ENCODE peak calls at places on chromosomes 7 and 10, in seven cellular contexts. One of them, this sample, is unnamed.

GRCh38 chr10:43252785-43253341 is 14.0 kb downstream of the RASGEF1A start:
- DNase-seq in HepG2: no peak
- DNase-seq in H1: no peak
- DNase-seq in K562: no peak
- DNase-seq in HCT116: no peak
- DNase-seq in endothelial cell of umbilical vein: no peak
- DNase-seq in GM12878: no peak
- DNase-seq in this sample: no peak

GRCh38 chr7:155643804-155644177 is 670 bp upstream of the RBM33 start:
- DNase-seq in HCT116: no peak
- DNase-seq in GM12878: no peak
- DNase-seq in H1: no peak
- DNase-seq in HepG2: no peak
- DNase-seq in K562: no peak
- DNase-seq in endothelial cell of umbilical vein: no peak
- DNase-seq in this sample: no peak

GRCh38 chr7:21368317-21368716 is 59.6 kb upstream of the SP4 start:
- DNase-seq in K562: no peak
- DNase-seq in HepG2: no peak
- DNase-seq in GM12878: no peak
- DNase-seq in H1: no peak
- DNase-seq in endothelial cell of umbilical vein: no peak
- DNase-seq in HCT116: no peak
- DNase-seq in this sample: no peak

GRCh38 chr10:124992462-124993344 is 50.8 kb downstream of the ZRANB1 start:
- DNase-seq in H1: no peak
- DNase-seq in GM12878: no peak
- DNase-seq in endothelial cell of umbilical vein: peak
- DNase-seq in HCT116: peak
- DNase-seq in K562: no peak
- DNase-seq in HepG2: peak
- DNase-seq in this sample: no peak

GRCh38 chr7:269721-270120 is 20.2 kb upstream of the FOXL3 start:
- DNase-seq in endothelial cell of umbilical vein: no peak
- DNase-seq in K562: no peak
- DNase-seq in HepG2: no peak
- DNase-seq in GM12878: no peak
- DNase-seq in H1: no peak
- DNase-seq in HCT116: no peak
- DNase-seq in this sample: no peak

GRCh38 chr7:129801882-129802281 is 150.9 kb downstream of the UBE2H start:
- DNase-seq in HepG2: no peak
- DNase-seq in H1: no peak
- DNase-seq in K562: peak
- DNase-seq in GM12878: no peak
- DNase-seq in HCT116: no peak
- DNase-seq in endothelial cell of umbilical vein: no peak
- DNase-seq in this sample: no peak

GRCh38 chr10:4708123-4708759 is 117.8 kb upstream of the AKR1E2 start:
- DNase-seq in GM12878: no peak
- DNase-seq in endothelial cell of umbilical vein: no peak
- DNase-seq in HepG2: peak
- DNase-seq in K562: peak
- DNase-seq in HCT116: no peak
- DNase-seq in H1: peak
- DNase-seq in this sample: no peak

GRCh38 chr10:61503051-61503450 is 49.9 kb upstream of the TMEM26 start:
- DNase-seq in GM12878: no peak
- DNase-seq in H1: no peak
- DNase-seq in HepG2: no peak
- DNase-seq in HCT116: no peak
- DNase-seq in K562: no peak
- DNase-seq in endothelial cell of umbilical vein: no peak
- DNase-seq in this sample: no peak

GRCh38 chr10:61890430-61890829 is 11.1 kb upstream of the ARID5B start:
- DNase-seq in HepG2: no peak
- DNase-seq in K562: no peak
- DNase-seq in GM12878: no peak
- DNase-seq in H1: no peak
- DNase-seq in HCT116: no peak
- DNase-seq in endothelial cell of umbilical vein: no peak
- DNase-seq in this sample: no peak

GRCh38 chr7:157709531-157710251 is 372.9 kb downstream of the DNAJB6 start:
- DNase-seq in HepG2: no peak
- DNase-seq in HCT116: no peak
- DNase-seq in endothelial cell of umbilical vein: no peak
- DNase-seq in GM12878: no peak
- DNase-seq in H1: no peak
- DNase-seq in K562: no peak
- DNase-seq in this sample: no peak

GRCh38 chr10:51542863-51543262 is 156.5 kb downstream of the CSTF2T start:
- DNase-seq in endothelial cell of umbilical vein: no peak
- DNase-seq in HepG2: no peak
- DNase-seq in GM12878: no peak
- DNase-seq in H1: no peak
- DNase-seq in K562: no peak
- DNase-seq in HCT116: no peak
- DNase-seq in this sample: no peak

GRCh38 chr10:91635401-91636400 is 2.8 kb upstream of the PPP1R3C start:
- DNase-seq in HCT116: peak
- DNase-seq in H1: no peak
- DNase-seq in endothelial cell of umbilical vein: peak
- DNase-seq in K562: peak
- DNase-seq in GM12878: no peak
- DNase-seq in HepG2: peak
- DNase-seq in this sample: peak

GRCh38 chr10:132977807-132978206 is 35.4 kb upstream of the CFAP46 start:
- DNase-seq in GM12878: no peak
- DNase-seq in HepG2: no peak
- DNase-seq in HCT116: no peak
- DNase-seq in endothelial cell of umbilical vein: no peak
- DNase-seq in H1: no peak
- DNase-seq in K562: no peak
- DNase-seq in this sample: no peak

GRCh38 chr7:131369354-131369753 is 41.7 kb downstream of the MKLN1 start:
- DNase-seq in endothelial cell of umbilical vein: no peak
- DNase-seq in GM12878: no peak
- DNase-seq in K562: no peak
- DNase-seq in H1: no peak
- DNase-seq in HCT116: no peak
- DNase-seq in HepG2: no peak
- DNase-seq in this sample: no peak

GRCh38 chr10:103197891-103198290 is 4.8 kb upstream of the NT5C2 start:
- DNase-seq in K562: no peak
- DNase-seq in endothelial cell of umbilical vein: no peak
- DNase-seq in H1: no peak
- DNase-seq in GM12878: no peak
- DNase-seq in HepG2: no peak
- DNase-seq in HCT116: no peak
- DNase-seq in this sample: no peak

GRCh38 chr7:103985565-103986126 is 3.8 kb downstream of the RELN start:
- DNase-seq in endothelial cell of umbilical vein: no peak
- DNase-seq in K562: no peak
- DNase-seq in GM12878: no peak
- DNase-seq in H1: no peak
- DNase-seq in HepG2: peak
- DNase-seq in HCT116: no peak
- DNase-seq in this sample: no peak

GRCh38 chr7:33062023-33062781 is at the start of gene NT5C3A:
- DNase-seq in K562: peak
- DNase-seq in HCT116: no peak
- DNase-seq in HepG2: no peak
- DNase-seq in H1: no peak
- DNase-seq in GM12878: no peak
- DNase-seq in endothelial cell of umbilical vein: peak
- DNase-seq in this sample: no peak

GRCh38 chr7:33065981-33066380 is 3.4 kb upstream of the NT5C3A start:
- DNase-seq in HepG2: no peak
- DNase-seq in endothelial cell of umbilical vein: no peak
- DNase-seq in HCT116: no peak
- DNase-seq in GM12878: no peak
- DNase-seq in K562: no peak
- DNase-seq in H1: no peak
- DNase-seq in this sample: no peak

GRCh38 chr7:33059635-33060034 is 2.9 kb downstream of the NT5C3A start:
- DNase-seq in HepG2: no peak
- DNase-seq in K562: no peak
- DNase-seq in HCT116: no peak
- DNase-seq in GM12878: no peak
- DNase-seq in H1: no peak
- DNase-seq in endothelial cell of umbilical vein: no peak
- DNase-seq in this sample: no peak

GRCh38 chr7:33061282-33061928 is 1.2 kb downstream of the NT5C3A start:
- DNase-seq in GM12878: no peak
- DNase-seq in H1: no peak
- DNase-seq in HCT116: no peak
- DNase-seq in K562: no peak
- DNase-seq in HepG2: no peak
- DNase-seq in endothelial cell of umbilical vein: no peak
- DNase-seq in this sample: no peak

DNA sequence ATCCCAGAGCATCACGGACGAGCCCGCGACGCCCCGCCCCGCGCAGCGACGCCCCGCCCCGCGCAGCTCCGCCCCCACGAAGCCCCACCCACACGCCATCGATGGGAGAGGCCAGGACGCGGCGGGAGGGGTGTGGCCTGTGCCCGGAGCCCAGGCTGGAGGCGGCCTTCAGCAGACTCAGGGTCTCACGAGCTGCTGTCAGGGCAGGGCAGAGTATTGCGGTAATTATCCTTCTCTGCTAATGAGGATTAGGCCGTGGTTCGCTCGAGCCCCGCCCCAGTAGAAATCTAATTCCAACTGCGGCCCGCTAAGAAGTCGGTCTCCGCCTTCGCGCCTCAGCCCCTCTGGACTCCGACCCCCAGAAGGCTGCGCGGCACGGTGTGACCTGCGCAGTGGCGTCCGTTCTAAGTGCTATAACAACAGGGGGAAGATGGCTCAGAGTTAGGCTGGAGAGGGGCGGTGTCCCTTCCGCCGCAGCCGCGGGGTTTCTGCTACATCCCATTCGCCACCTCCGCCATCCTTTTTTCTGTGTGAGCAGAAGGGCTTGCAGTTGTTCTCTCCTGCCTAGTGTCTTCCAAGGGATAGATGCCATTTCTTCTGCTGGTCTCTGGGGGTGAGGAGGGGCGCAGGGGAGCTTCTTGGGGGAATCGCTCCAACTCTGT is 337 bp upstream of the NT5C3A start:
- DNase-seq in HepG2: peak
- DNase-seq in HCT116: peak
- DNase-seq in H1: peak
- DNase-seq in K562: peak
- DNase-seq in endothelial cell of umbilical vein: peak
- DNase-seq in GM12878: peak
- DNase-seq in this sample: peak
- TF ChIP-seq POLR2AphosphoS5 in HepG2: peak
- TF ChIP-seq POLR2AphosphoS5 in HCT116: peak
- TF ChIP-seq POLR2AphosphoS5 in H1: peak
- TF ChIP-seq POLR2AphosphoS5 in K562: peak
- TF ChIP-seq POLR2AphosphoS5 in endothelial cell of umbilical vein: peak
- TF ChIP-seq POLR2AphosphoS5 in GM12878: no peak
- TF ChIP-seq POLR2AphosphoS5 in this sample: peak

GRCh38 chr7:150954986-150955518 is 23.1 kb downstream of the KCNH2 start:
- DNase-seq in H1: no peak
- DNase-seq in endothelial cell of umbilical vein: no peak
- DNase-seq in HepG2: no peak
- DNase-seq in HCT116: no peak
- DNase-seq in K562: no peak
- DNase-seq in GM12878: no peak
- DNase-seq in this sample: no peak
- H3K9ac ChIP-seq in H1: no peak
- H3K9ac ChIP-seq in endothelial cell of umbilical vein: no peak
- H3K9ac ChIP-seq in HepG2: no peak
- H3K9ac ChIP-seq in HCT116: no peak
- H3K9ac ChIP-seq in K562: peak
- H3K9ac ChIP-seq in GM12878: no peak
- H3K9ac ChIP-seq in this sample: no peak

GRCh38 chr7:139523988-139524815 is 717 bp downstream of the CLEC2L start:
- DNase-seq in HCT116: no peak
- DNase-seq in H1: no peak
- DNase-seq in K562: no peak
- DNase-seq in endothelial cell of umbilical vein: no peak
- DNase-seq in HepG2: no peak
- DNase-seq in GM12878: no peak
- DNase-seq in this sample: no peak
- TF ChIP-seq EZH2 in HCT116: no peak
- TF ChIP-seq EZH2 in H1: peak
- TF ChIP-seq EZH2 in K562: no peak
- TF ChIP-seq EZH2 in endothelial cell of umbilical vein: peak
- TF ChIP-seq EZH2 in HepG2: no peak
- TF ChIP-seq EZH2 in GM12878: no peak
- TF ChIP-seq EZH2 in this sample: no peak

GRCh38 chr10:680146-680545 is 9.3 kb downstream of the DIP2C start:
- DNase-seq in GM12878: no peak
- DNase-seq in H1: no peak
- DNase-seq in HepG2: no peak
- DNase-seq in endothelial cell of umbilical vein: no peak
- DNase-seq in HCT116: no peak
- DNase-seq in K562: no peak
- DNase-seq in this sample: no peak

GRCh38 chr10:682931-683447 is 6.5 kb downstream of the DIP2C start:
- DNase-seq in HepG2: no peak
- DNase-seq in endothelial cell of umbilical vein: no peak
- DNase-seq in GM12878: no peak
- DNase-seq in K562: no peak
- DNase-seq in H1: no peak
- DNase-seq in HCT116: no peak
- DNase-seq in this sample: no peak

GRCh38 chr10:683448-684071 is 5.9 kb downstream of the DIP2C start:
- DNase-seq in HepG2: no peak
- DNase-seq in GM12878: no peak
- DNase-seq in K562: no peak
- DNase-seq in H1: no peak
- DNase-seq in HCT116: peak
- DNase-seq in endothelial cell of umbilical vein: no peak
- DNase-seq in this sample: no peak

GRCh38 chr10:680745-681144 is 8.7 kb downstream of the DIP2C start:
- DNase-seq in HCT116: no peak
- DNase-seq in K562: no peak
- DNase-seq in GM12878: no peak
- DNase-seq in H1: no peak
- DNase-seq in HepG2: no peak
- DNase-seq in endothelial cell of umbilical vein: no peak
- DNase-seq in this sample: no peak

DNA sequence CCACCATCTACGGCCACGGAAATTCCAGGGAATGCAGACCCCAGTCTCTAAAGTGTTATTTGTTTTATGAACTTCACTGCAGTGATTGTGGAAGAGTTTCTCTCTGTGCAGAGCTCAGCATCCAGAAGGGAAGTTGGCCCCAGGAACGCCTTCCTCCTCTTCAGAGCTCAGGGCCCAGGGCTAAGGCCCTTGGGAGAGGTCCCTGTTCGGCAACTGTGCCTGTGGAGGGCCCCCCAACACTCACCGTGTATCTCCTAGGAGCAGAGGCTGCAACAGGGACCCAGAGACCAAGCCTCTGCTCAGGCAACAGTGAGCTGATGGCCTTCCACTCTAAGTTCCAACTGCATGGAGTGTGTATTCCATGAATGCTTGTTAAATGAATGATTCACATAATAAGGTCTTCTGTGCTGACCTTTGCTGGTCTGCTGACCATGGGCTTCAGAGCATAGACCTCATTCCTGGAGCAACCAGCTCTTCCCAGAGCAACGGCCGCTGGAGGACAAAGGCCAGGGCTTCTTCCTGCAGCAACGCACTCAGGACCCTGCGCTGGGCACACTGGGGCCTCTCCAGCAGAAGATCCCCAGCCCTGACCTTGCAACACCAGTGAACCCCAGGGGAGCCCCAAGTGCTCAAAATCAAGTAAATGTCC is 7.7 kb downstream of the DIP2C start:
- DNase-seq in endothelial cell of umbilical vein: no peak
- DNase-seq in HCT116: no peak
- DNase-seq in H1: no peak
- DNase-seq in HepG2: peak
- DNase-seq in K562: no peak
- DNase-seq in GM12878: no peak
- DNase-seq in this sample: no peak
- TF ChIP-seq POLR2AphosphoS5 in endothelial cell of umbilical vein: no peak
- TF ChIP-seq POLR2AphosphoS5 in HCT116: no peak
- TF ChIP-seq POLR2AphosphoS5 in H1: no peak
- TF ChIP-seq POLR2AphosphoS5 in HepG2: no peak
- TF ChIP-seq POLR2AphosphoS5 in K562: no peak
- TF ChIP-seq POLR2AphosphoS5 in GM12878: no peak
- TF ChIP-seq POLR2AphosphoS5 in this sample: no peak

This sample was measured in SK-N-MC.